ENCODE peak calls at places on chromosomes 7 and 10, in ten cellular contexts. V is naive thymus-derived CD4-positive, alpha-beta T cell; X is ACHN; G is iris pigment epithelial cell; L is astrocyte of the spinal cord; B is fibroblast of lung; J is central memory CD4-positive, alpha-beta T cell; U is dorsolateral prefrontal cortex; C is stimulated activated CD4-positive, alpha-beta T cell treated with anti-CD3 and anti-CD28 coated beads, Interleukin-4, amount 100 ng/mL, for 4 hours; F is activated CD4-positive, alpha-beta T cell treated with anti-CD3 and anti-CD28 coated beads for 36 hours. K is an unnamed sample.

GRCh38 chr7:151436446-151437162 is 3.3 kb downstream of the CRYGN start:
- DNase-seq in V (no peak), X (no peak), G (no peak), L (no peak), B (no peak), J (no peak), U (no peak), C (no peak), F (no peak), K (no peak)

GRCh38 chr7:147509859-147510542 is 1080.6 kb upstream of the C7orf33 start:
- DNase-seq in V (no peak), X (no peak), G (peak), L (peak), B (peak), J (no peak), U (no peak), C (no peak), F (no peak), K (no peak)

GRCh38 chr7:53350241-53350640 is 314.8 kb downstream of the POM121L12 start:
- DNase-seq in V (no peak), X (peak), G (no peak), L (no peak), B (no peak), J (no peak), U (no peak), C (no peak), F (peak), K (no peak)

GRCh38 chr10:107423903-107424302 is 259.4 kb upstream of the SORCS1 start:
- DNase-seq in V (no peak), X (peak), G (no peak), L (no peak), B (no peak), J (no peak), U (no peak), C (no peak), F (no peak), K (no peak)

GRCh38 chr7:101550641-101551531 is 78.2 kb downstream of the MYL10 start:
- DNase-seq in V (no peak), X (no peak), G (no peak), L (no peak), B (peak), J (no peak), U (peak), C (no peak), F (no peak), K (no peak)

GRCh38 chr10:94546058-94546595 is 539 bp downstream of the HELLS start:
- DNase-seq in V (peak), X (peak), G (peak), L (peak), B (peak), J (no peak), U (no peak), C (no peak), F (peak), K (no peak)

GRCh38 chr10:57961487-57961886 is 306.2 kb downstream of the IPMK start:
- DNase-seq in V (no peak), X (no peak), G (no peak), L (no peak), B (no peak), J (no peak), U (no peak), C (no peak), F (no peak), K (no peak)

GRCh38 chr7:45593877-45594276 is 19.7 kb downstream of the ADCY1 start:
- DNase-seq in V (no peak), X (no peak), G (no peak), L (no peak), B (no peak), J (no peak), U (no peak), C (no peak), F (no peak), K (no peak)

GRCh38 chr10:121436630-121437311 is 161.5 kb downstream of the FGFR2 start:
- DNase-seq in V (no peak), X (no peak), G (no peak), L (no peak), B (no peak), J (no peak), U (no peak), C (no peak), F (no peak), K (no peak)

GRCh38 chr10:119650062-119650461 is 1.1 kb upstream of the BAG3 start:
- DNase-seq in V (no peak), X (no peak), G (no peak), L (no peak), B (no peak), J (no peak), U (no peak), C (no peak), F (no peak), K (no peak)

GRCh38 chr10:31977440-31978157 is 49.0 kb upstream of the ARHGAP12 start:
- DNase-seq in V (peak), X (no peak), G (peak), L (peak), B (peak), J (peak), U (no peak), C (no peak), F (no peak), K (no peak)

GRCh38 chr7:71612892-71613291 is 480.9 kb downstream of the GALNT17 start:
- DNase-seq in V (no peak), X (no peak), G (no peak), L (peak), B (peak), J (no peak), U (no peak), C (no peak), F (no peak), K (peak)

GRCh38 chr10:60974463-60975149 is 30.6 kb upstream of the RHOBTB1 start:
- DNase-seq in V (no peak), X (no peak), G (no peak), L (no peak), B (peak), J (no peak), U (no peak), C (no peak), F (no peak), K (no peak)

GRCh38 chr7:130988443-130988842 is 254.4 kb upstream of the KLF14 start:
- DNase-seq in V (peak), X (no peak), G (no peak), L (no peak), B (peak), J (peak), U (no peak), C (no peak), F (peak), K (no peak)